ENCODE peak calls at places on chromosomes 1 and 21, in eight cellular contexts. Q is omental fat pad, V is RWPE1, H is Calu3, M is endodermal cell, F is epithelial cell of esophagus, S is fibroblast of mammary gland, P is B cell. A is an unnamed sample.

GRCh38 chr1:36125129-36125991 is at the start of gene COL8A2:
- DNase-seq in V (no peak), Q (no peak), P (peak; percentile 81), H (no peak), S (no peak), F (no peak), M (peak; percentile 66), A (no peak)

GRCh38 chr1:1165900-1166421 is 7.7 kb upstream of the TTLL10 start:
- DNase-seq in V (no peak), H (peak; percentile 41), F (no peak), M (no peak), P (no peak), Q (no peak), S (no peak), A (no peak)

GRCh38 chr1:235327559-235328270 is at the start of gene ARID4B:
- DNase-seq in F (no peak), M (no peak), H (no peak), S (no peak), Q (peak; percentile 55), V (peak; percentile 98), P (peak; percentile 90), A (no peak)

GRCh38 chr21:42350899-42351543 is at the start of gene TFF2:
- DNase-seq in M (peak; percentile 28), Q (no peak), F (no peak), S (no peak), P (no peak), H (peak; percentile 24), V (no peak), A (no peak)

GRCh38 chr1:45945426-45945825 is 142.0 kb downstream of the MAST2 start:
- DNase-seq in Q (no peak), H (peak; percentile 52), M (no peak), F (peak; percentile 11), P (no peak), V (no peak), S (peak; percentile 55), A (no peak)

GRCh38 chr1:172332230-172332629 is 88.3 kb upstream of the C1orf105 start:
- DNase-seq in V (no peak), P (no peak), Q (no peak), F (no peak), S (no peak), H (no peak), M (no peak), A (no peak)

GRCh38 chr21:42198949-42199348 is 20.0 kb upstream of the ABCG1 start:
- DNase-seq in Q (no peak), M (no peak), H (no peak), P (no peak), S (no peak), F (no peak), V (no peak), A (no peak)

GRCh38 chr1:169874229-169874628 is 19.5 kb downstream of the SCYL3 start:
- DNase-seq in S (peak; percentile 80), Q (no peak), M (no peak), F (peak; percentile 26), V (no peak), P (no peak), H (no peak), A (no peak)

GRCh38 chr1:21021311-21021710 is 155.4 kb downstream of the EIF4G3 start:
- DNase-seq in M (no peak), S (no peak), V (no peak), H (no peak), F (no peak), P (no peak), Q (no peak), A (no peak)

GRCh38 chr1:240801445-240801844 is 189.5 kb upstream of the GREM2 start:
- DNase-seq in F (no peak), M (no peak), H (no peak), V (no peak), Q (no peak), P (no peak), S (peak; percentile 75), A (no peak)

GRCh38 chr1:211897011-211897410 is 66.4 kb upstream of the LPGAT1 start:
- DNase-seq in Q (no peak), P (no peak), F (no peak), M (no peak), V (no peak), S (no peak), H (no peak), A (no peak)

GRCh38 chr1:111570781-111571181 is 48.8 kb upstream of the RAP1A start:
- DNase-seq in Q (no peak), H (no peak), M (peak; percentile 80), F (peak; percentile 33), V (no peak), S (peak; percentile 20), P (no peak), A (peak; percentile 28)

GRCh38 chr1:241012708-241013340 is 344.2 kb downstream of the RGS7 start:
- DNase-seq in F (no peak), P (no peak), H (no peak), M (peak; percentile 72), Q (no peak), S (no peak), V (no peak), A (no peak)

GRCh38 chr1:211378844-211379243 is 52.2 kb downstream of the TRAF5 start:
- DNase-seq in S (peak; percentile 80), M (no peak), F (peak; percentile 75), Q (no peak), H (no peak), V (no peak), P (no peak), A (no peak)

GRCh38 chr1:109089242-109090015 is 1.1 kb upstream of the TMEM167B start:
- DNase-seq in H (peak; percentile 51), V (peak; percentile 59), P (no peak), F (peak; percentile 74), S (peak; percentile 57), Q (no peak), M (peak; percentile 95), A (peak; percentile 57)

GRCh38 chr1:56584910-56585528 is 5.7 kb upstream of the PLPP3 start:
- DNase-seq in F (peak; percentile 63), Q (no peak), S (peak; percentile 77), M (peak; percentile 63), V (peak; percentile 59), P (peak; percentile 48), H (peak; percentile 39), A (peak; percentile 52)

GRCh38 chr1:41343790-41344679 is 17.2 kb upstream of the FOXO6 start:
- DNase-seq in H (no peak), S (no peak), Q (no peak), P (no peak), M (peak; percentile 59), V (no peak), F (peak; percentile 39), A (no peak)

GRCh38 chr1:234874291-234875288 is 254.0 kb downstream of the TOMM20 start:
- DNase-seq in Q (no peak), M (no peak), S (peak; percentile 38), H (peak; percentile 44), P (no peak), V (no peak), F (no peak), A (no peak)

GRCh38 chr1:115507916-115508315 is 133.9 kb upstream of the VANGL1 start:
- DNase-seq in H (no peak), Q (no peak), M (no peak), S (no peak), V (no peak), P (no peak), F (no peak), A (no peak)

GRCh38 chr1:115501476-115501875 is 140.3 kb upstream of the VANGL1 start:
- DNase-seq in F (no peak), V (no peak), H (no peak), S (no peak), Q (no peak), P (no peak), M (no peak), A (no peak)

GRCh38 chr1:115506523-115507255 is 135.1 kb upstream of the VANGL1 start:
- DNase-seq in M (no peak), Q (no peak), S (no peak), P (no peak), H (no peak), V (no peak), F (peak; percentile 57), A (no peak)

GRCh38 chr1:115505157-115505571 is 136.6 kb upstream of the VANGL1 start:
- DNase-seq in Q (no peak), S (peak; percentile 15), H (no peak), P (no peak), F (peak; percentile 49), M (no peak), V (no peak), A (no peak)

DNA sequence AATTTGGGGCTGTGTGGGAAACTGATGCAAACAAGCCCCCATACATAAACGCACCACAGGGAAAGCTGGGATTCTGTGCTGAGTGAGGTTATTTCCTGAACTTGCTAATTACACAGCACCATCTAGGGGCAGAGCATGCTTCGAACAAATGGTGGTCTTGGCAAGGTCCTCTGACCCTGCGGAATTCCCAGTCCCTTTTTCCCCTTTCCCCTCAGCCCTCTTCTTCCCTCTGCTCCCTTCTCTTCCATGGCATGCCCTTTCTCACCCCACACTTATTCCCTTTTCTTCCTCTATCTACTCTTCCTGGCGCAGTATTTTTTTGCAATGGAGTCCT is 134.5 kb upstream of the VANGL1 start:
- DNase-seq in Q (no peak), F (peak; percentile 64), M (peak; percentile 78), H (peak; percentile 14), S (peak; percentile 69), P (no peak), V (peak; percentile 30), A (no peak)
- TF ChIP-seq CTCF in Q (no peak), F (peak; percentile 60), M (peak; percentile 74), H (peak; percentile 39), S (peak; percentile 68), P (no peak), V (peak; percentile 21), A (no peak)

GRCh38 chr1:84504580-84505021 is 1.6 kb upstream of the SPATA1 start:
- DNase-seq in M (no peak), P (no peak), Q (no peak), V (peak; percentile 15), H (no peak), F (peak; percentile 29), S (peak; percentile 79), A (peak; percentile 14)
- TF ChIP-seq CTCF in M (peak; percentile 16), P (no peak), Q (no peak), V (no peak), H (no peak), F (no peak), S (peak; percentile 21), A (no peak)

DNA sequence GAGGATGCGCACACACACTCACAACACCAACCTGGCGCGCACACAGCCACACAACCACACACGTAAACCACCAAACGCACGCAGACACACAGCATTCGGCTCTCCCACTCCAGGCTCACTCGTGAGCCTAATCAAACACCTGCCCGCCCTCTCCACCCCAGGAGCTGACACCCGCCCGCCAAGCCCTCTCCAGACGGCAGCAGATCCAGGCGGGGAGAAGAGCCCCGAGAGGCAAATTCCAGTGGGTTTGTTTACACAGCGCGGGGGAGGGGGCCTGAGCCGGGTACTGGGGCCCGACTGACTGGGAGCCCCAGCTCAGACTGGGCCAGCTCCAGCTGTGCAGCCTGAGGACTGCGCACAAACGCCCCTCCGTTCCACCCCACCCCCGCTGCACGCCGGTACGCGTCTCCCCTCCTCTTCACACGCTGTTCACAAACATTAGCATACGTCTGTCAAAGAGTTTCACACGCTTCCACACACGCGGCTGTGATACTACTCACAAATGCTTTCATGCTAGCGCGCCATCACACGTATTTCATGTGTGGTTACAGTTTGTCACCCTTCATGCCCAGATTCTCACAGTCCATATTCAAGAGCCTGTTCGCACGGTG is 1.1 kb upstream of the EFNA1 start:
- DNase-seq in H (peak; percentile 52), V (no peak), P (peak; percentile 55), S (no peak), F (peak; percentile 73), Q (no peak), M (peak; percentile 81), A (peak; percentile 61)
- TF ChIP-seq CTCF in H (no peak), V (no peak), P (no peak), S (no peak), F (no peak), Q (no peak), M (no peak), A (no peak)

GRCh38 chr1:118077331-118078055 is 107.5 kb downstream of the SPAG17 start:
- DNase-seq in P (no peak), H (peak; percentile 24), Q (no peak), S (peak; percentile 64), F (peak; percentile 61), M (peak; percentile 57), V (peak; percentile 9), A (no peak)
- TF ChIP-seq CTCF in P (no peak), H (no peak), Q (no peak), S (peak; percentile 59), F (peak; percentile 64), M (peak; percentile 87), V (peak; percentile 31), A (peak; percentile 34)

A was measured in GM13977.